ENCODE peak calls at places on chromosomes 11 and 22, in ten cellular contexts. F is lower leg skin, K is astrocyte of the spinal cord, Y is GM12865, S is HepG2, E is ovary, V is heart right ventricle, I is neural progenitor cell, Q is astrocyte of the cerebellum, D is fibroblast of lung. H is an unnamed sample.

GRCh38 chr11:69403556-69404215 is 77.8 kb upstream of the LINC01488 start:
- DNase-seq in V (no peak), E (no peak), Y (no peak), K (peak), I (no peak), Q (no peak), S (no peak), F (no peak), D (peak), H (peak)

GRCh38 chr11:12066056-12066798 is 44.2 kb upstream of the MICAL2 start:
- DNase-seq in V (no peak), I (no peak), S (peak), E (no peak), F (peak), K (peak), Q (no peak), D (peak), Y (no peak), H (peak)

GRCh38 chr11:34303028-34303427 is 54.8 kb downstream of the ABTB2 start:
- DNase-seq in D (no peak), E (no peak), Q (no peak), V (no peak), F (no peak), I (no peak), K (no peak), Y (no peak), S (no peak), H (no peak)

GRCh38 chr11:128607819-128608218 is 20.5 kb upstream of the ETS1 start:
- DNase-seq in D (no peak), I (no peak), S (no peak), V (no peak), Q (no peak), F (no peak), K (no peak), Y (no peak), E (no peak), H (no peak)

GRCh38 chr11:21921151-21921550 is 271.7 kb upstream of the ANO5 start:
- DNase-seq in Y (no peak), S (no peak), D (no peak), I (peak), K (no peak), Q (no peak), F (no peak), E (no peak), V (no peak), H (no peak)

GRCh38 chr11:59178401-59178800 is 6.5 kb downstream of the DTX4 start:
- DNase-seq in Q (no peak), K (no peak), D (no peak), F (no peak), S (no peak), Y (no peak), E (no peak), I (no peak), V (no peak), H (no peak)

GRCh38 chr11:86438685-86439084 is 64.0 kb downstream of the CCDC81 start:
- DNase-seq in D (peak), Y (no peak), F (no peak), V (no peak), E (no peak), I (no peak), Q (no peak), S (no peak), K (peak), H (peak)

GRCh38 chr11:124536520-124536919 is 6.9 kb downstream of the OR8B12 start:
- DNase-seq in V (peak), S (peak), Q (no peak), E (no peak), K (peak), I (peak), Y (no peak), D (peak), F (peak), H (peak)

GRCh38 chr11:61488651-61489291 is 19.8 kb upstream of the LRRC10B start:
- DNase-seq in S (peak), V (peak), K (no peak), E (peak), I (peak), D (peak), Y (no peak), F (no peak), Q (no peak), H (peak)

GRCh38 chr11:3202759-3203158 is 15.9 kb downstream of the MRGPRG start:
- DNase-seq in Y (no peak), E (no peak), D (no peak), F (no peak), S (no peak), V (no peak), Q (no peak), K (no peak), I (no peak), H (no peak)

GRCh38 chr11:62105611-62106245 is 18.1 kb upstream of the INCENP start:
- DNase-seq in D (peak), F (no peak), S (no peak), Q (no peak), Y (no peak), E (no peak), I (no peak), V (no peak), K (no peak), H (peak)

GRCh38 chr22:22569218-22569617 is 10.2 kb upstream of the PRAME start:
- DNase-seq in E (no peak), Y (no peak), D (no peak), Q (no peak), V (no peak), I (no peak), F (no peak), K (no peak), S (no peak), H (no peak)

GRCh38 chr11:128689946-128690745 is 3.7 kb upstream of the FLI1 start:
- DNase-seq in Y (no peak), D (peak), K (peak), S (no peak), Q (no peak), V (peak), E (no peak), F (no peak), I (peak), H (no peak)

GRCh38 chr11:108854366-108854765 is 189.5 kb downstream of the DDX10 start:
- DNase-seq in Y (peak), F (no peak), K (peak), E (no peak), D (no peak), S (no peak), V (no peak), Q (no peak), I (no peak), H (peak)

GRCh38 chr11:133842053-133842452 is 3.3 kb downstream of the SPATA19 start:
- DNase-seq in K (no peak), I (no peak), F (no peak), E (no peak), Y (no peak), D (no peak), S (no peak), V (no peak), Q (no peak), H (no peak)

GRCh38 chr22:21611210-21611977 is 18.4 kb downstream of the YDJC start:
- DNase-seq in K (no peak), F (no peak), E (no peak), S (no peak), I (no peak), Y (no peak), Q (no peak), V (no peak), D (no peak), H (no peak)

GRCh38 chr11:129536338-129536737 is 160.7 kb downstream of the BARX2 start:
- DNase-seq in Y (no peak), E (no peak), S (no peak), F (no peak), Q (no peak), D (no peak), K (no peak), V (no peak), I (no peak), H (no peak)

GRCh38 chr11:116421529-116422185 is 351.1 kb downstream of the BUD13 start:
- DNase-seq in Y (peak), D (no peak), I (no peak), E (no peak), Q (no peak), S (no peak), F (no peak), K (no peak), V (no peak), H (no peak)

GRCh38 chr11:76662656-76663460 is 7.7 kb downstream of the LRRC32 start:
- DNase-seq in K (no peak), D (no peak), F (no peak), V (no peak), S (no peak), E (no peak), I (no peak), Q (no peak), Y (no peak), H (no peak)

GRCh38 chr11:19508166-19508565 is 204.5 kb upstream of the NAV2 start:
- DNase-seq in V (no peak), S (peak), Y (no peak), F (no peak), E (no peak), D (peak), Q (no peak), K (no peak), I (no peak), H (peak)

GRCh38 chr11:74686792-74687191 is 44.4 kb downstream of the CHRDL2 start:
- DNase-seq in I (no peak), E (no peak), F (no peak), K (peak), S (no peak), V (no peak), Y (no peak), Q (no peak), D (peak), H (peak)

GRCh38 chr11:10375280-10376048 is 70.6 kb downstream of the ADM start:
- DNase-seq in F (no peak), Q (peak), S (no peak), D (peak), K (peak), V (no peak), I (no peak), E (no peak), Y (peak), H (peak)

GRCh38 chr11:31763296-31763695 is 47.8 kb downstream of the PAX6 start:
- DNase-seq in I (peak), V (no peak), K (no peak), S (no peak), D (no peak), Q (no peak), Y (no peak), F (no peak), E (no peak), H (no peak)

GRCh38 chr11:34525098-34525497 is 11.5 kb upstream of the ELF5 start:
- DNase-seq in I (no peak), D (no peak), S (no peak), F (no peak), E (no peak), Q (no peak), K (no peak), V (no peak), Y (no peak), H (no peak)

GRCh38 chr22:27197618-27198017 is 540.2 kb downstream of the MIAT start:
- DNase-seq in S (no peak), F (no peak), D (no peak), Q (no peak), I (no peak), Y (no peak), V (no peak), E (no peak), K (no peak), H (no peak)

GRCh38 chr11:129785383-129786111 is 30.1 kb upstream of the TMEM45B start:
- DNase-seq in D (peak), F (no peak), S (peak), E (no peak), Y (no peak), I (no peak), V (no peak), K (no peak), Q (no peak), H (peak)

GRCh38 chr11:96635655-96636054 is 245.8 kb downstream of the JRKL start:
- DNase-seq in E (no peak), D (no peak), Y (no peak), V (no peak), K (no peak), S (no peak), Q (no peak), F (no peak), I (no peak), H (no peak)

GRCh38 chr11:62770778-62771143 is 435 bp upstream of the TAF6L start:
- DNase-seq in D (no peak), Y (peak), I (no peak), K (no peak), Q (no peak), S (peak), F (peak), E (peak), V (no peak), H (no peak)

DNA sequence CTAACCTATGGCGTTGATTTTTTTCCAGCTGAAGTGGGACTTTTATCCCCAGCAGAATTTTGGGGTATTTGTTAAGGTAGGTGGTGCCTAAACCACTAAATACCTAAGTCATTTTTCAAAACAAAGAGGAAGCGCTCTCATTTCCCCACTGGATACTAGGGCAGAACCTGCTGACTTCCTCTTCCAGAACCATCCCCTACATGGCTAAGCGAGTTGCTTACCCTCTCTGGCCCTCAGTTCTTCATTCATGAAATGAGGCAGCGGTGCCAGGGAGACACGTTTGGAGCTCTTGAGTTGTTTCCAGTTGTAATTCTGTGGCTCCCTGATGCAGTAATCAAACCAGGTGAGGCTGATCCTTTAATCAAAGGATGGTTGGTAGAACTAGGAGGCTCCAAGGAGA is 10.0 kb upstream of the MTMR3 start:
- DNase-seq in Y (no peak), F (no peak), V (no peak), E (no peak), S (no peak), D (no peak), K (no peak), I (no peak), Q (no peak), H (no peak)
- TF ChIP-seq CTCF in Y (no peak), F (no peak), V (no peak), E (no peak), S (no peak), D (no peak), K (no peak), I (no peak), Q (no peak), H (no peak)

GRCh38 chr11:73314121-73314948 is 6.3 kb downstream of the ARHGEF17 start:
- DNase-seq in S (peak), D (peak), I (peak), Q (no peak), Y (peak), F (no peak), K (peak), E (no peak), V (peak), H (peak)
- H3K4me3 ChIP-seq in S (peak), D (peak), I (no peak), Q (peak), Y (no peak), F (no peak), K (no peak), E (peak), V (peak), H (peak)

GRCh38 chr22:38201718-38202436 is at the start of gene MAFF:
- DNase-seq in V (peak), F (peak), D (peak), K (peak), Y (peak), E (peak), Q (peak), S (peak), I (peak), H (peak)
- TF ChIP-seq CTCF in V (no peak), F (no peak), D (no peak), K (no peak), Y (no peak), E (no peak), Q (no peak), S (no peak), I (no peak), H (no peak)

DNA sequence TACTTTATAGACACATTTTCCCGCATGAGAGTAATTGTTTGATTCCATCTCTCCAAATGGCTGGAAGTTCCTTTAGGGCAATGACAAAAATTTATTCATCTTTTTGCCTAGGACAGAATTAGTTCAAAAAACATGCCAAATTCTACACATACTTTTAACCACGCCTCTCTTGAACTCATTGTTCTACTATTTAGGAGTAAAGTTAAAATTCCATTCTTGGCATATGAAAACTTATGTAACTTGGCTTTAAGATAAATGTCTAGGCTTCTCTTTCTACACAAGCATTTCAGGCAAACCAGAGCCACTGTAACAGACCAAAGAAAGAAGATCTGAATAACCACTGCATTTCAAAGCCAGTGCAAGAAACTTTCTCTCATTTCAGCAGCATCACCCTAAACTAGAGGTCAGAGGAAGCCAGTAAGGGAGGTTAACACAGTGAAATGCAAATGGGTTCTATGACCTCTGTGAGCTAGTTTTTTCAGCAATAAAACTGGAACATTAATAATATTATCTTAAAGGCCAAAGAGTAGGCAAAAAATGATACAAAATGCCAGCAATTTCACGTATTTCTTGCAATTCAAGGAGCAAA is 73.0 kb downstream of the RSF1 start:
- DNase-seq in E (no peak), K (peak), Q (peak), D (peak), F (no peak), S (no peak), I (no peak), V (no peak), Y (no peak), H (peak)
- H3K4me3 ChIP-seq in E (no peak), K (no peak), Q (no peak), D (no peak), F (no peak), S (no peak), I (no peak), V (no peak), Y (no peak), H (no peak)

DNA sequence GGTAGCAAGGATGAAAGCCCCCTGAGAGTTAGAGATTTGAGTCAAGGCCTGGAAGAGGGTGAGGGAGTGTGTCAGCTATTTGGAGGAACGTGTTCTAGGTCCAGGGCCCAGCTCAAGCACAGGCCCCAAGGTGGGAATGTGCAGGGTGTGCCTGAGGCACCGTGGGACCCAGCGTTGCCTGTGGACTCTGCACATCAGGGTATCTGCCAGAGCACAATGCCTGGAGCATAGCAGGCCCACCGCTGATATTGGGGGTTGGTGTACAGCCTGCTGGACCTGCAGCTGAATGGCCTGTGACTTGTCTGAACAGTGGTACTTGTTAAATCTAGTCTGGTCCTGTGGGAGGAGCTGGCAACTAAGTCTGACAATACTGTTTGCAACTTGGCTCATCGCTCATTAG is 131.7 kb downstream of the GRIK4 start:
- DNase-seq in I (peak), S (no peak), E (no peak), K (no peak), Y (no peak), Q (no peak), F (no peak), V (no peak), D (no peak), H (no peak)
- TF ChIP-seq CTCF in I (no peak), S (no peak), E (no peak), K (no peak), Y (no peak), Q (no peak), F (no peak), V (no peak), D (no peak), H (no peak)

GRCh38 chr22:47031628-47031915 is 269.1 kb downstream of the TBC1D22A start:
- DNase-seq in S (no peak), I (no peak), D (no peak), K (no peak), V (no peak), Q (no peak), E (no peak), Y (no peak), F (no peak), H (no peak)
- H3K4me3 ChIP-seq in S (no peak), I (no peak), D (no peak), K (no peak), V (no peak), Q (no peak), E (no peak), Y (no peak), F (no peak), H (no peak)

DNA sequence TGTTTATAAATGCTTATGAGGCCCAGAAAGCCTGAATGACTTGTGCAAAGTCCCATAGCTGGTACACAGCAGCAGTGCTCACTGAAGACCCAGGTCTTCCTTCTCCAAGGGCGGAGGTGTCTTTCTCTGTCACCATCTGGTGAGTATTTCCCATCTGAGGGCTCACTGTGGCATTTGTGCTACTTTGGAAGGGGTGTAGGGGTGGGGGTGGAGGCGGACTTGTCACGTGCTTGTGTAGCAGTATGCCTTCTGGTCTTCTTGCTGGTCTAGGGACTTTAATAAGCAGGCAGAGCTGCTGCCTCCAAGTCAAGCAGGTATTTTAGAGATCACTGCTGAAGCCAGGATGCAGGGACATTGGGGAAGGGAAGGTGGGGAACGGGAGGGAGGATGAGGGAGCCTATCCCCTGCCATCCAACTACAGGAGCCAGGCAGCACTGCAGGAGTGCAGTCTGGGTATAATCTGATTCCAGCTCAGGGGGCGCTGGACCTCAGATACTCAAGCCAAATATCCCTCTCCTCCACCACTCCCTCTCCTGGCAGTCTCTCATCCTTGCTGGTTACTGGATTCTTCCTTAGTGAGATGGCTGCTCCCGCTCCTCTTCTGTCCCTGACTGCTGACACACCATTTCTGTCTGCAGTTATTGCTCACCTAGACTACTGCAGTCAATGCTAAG is 3.4 kb downstream of the ABCC8 start:
- DNase-seq in E (no peak), D (peak), S (peak), Y (no peak), V (no peak), I (peak), Q (no peak), F (no peak), K (no peak), H (no peak)
- TF ChIP-seq CTCF in E (no peak), D (peak), S (peak), Y (no peak), V (no peak), I (peak), Q (peak), F (no peak), K (peak), H (peak)

DNA sequence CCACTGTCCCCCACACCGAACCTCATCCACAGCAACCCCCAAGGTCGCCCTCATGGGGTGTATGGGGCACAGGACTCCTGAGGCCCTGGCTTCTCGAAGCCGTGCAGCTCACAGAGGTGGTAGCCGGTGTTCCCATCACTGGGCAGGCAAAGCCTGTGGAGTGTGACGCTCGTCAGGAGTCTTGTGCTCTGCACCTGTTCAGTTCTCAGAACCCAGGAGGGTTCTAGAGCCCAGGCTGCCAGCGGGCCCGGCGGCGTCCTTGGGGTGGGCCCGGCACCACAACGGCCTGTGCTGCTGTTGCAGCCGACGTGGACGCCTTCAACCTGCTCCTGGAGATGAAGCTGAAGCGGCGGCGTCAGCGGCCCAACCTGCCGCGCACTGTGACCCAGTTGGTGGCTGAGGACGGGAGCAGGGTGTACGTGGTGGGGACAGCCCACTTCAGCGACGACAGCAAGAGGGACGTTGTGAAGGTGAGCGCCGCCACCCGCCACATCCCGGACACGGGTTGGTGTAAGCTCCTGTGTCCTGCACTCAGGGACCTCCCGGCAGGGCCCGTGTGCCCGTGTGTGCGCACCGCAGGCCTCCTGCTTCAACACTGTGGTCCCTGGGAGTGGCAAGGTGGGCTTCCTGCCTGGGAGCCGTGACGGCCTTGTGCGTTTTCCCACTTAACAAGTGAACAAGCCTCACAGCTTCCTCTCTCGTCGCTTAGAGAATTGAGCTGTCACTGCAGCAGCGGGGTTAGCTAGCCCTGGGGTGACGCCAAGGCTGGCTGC is 6.6 kb upstream of the SELENOO start:
- DNase-seq in E (no peak), K (no peak), D (no peak), S (no peak), Y (no peak), Q (no peak), V (no peak), I (no peak), F (no peak), H (no peak)
- H3K4me3 ChIP-seq in E (no peak), K (no peak), D (no peak), S (no peak), Y (no peak), Q (no peak), V (no peak), I (no peak), F (no peak), H (no peak)

H was measured in cardiac fibroblast.